ENCODE peak calls at places on chromosomes 16 and 17, in nine cellular contexts. V, C, R, U, Z, Q, O, T and J are unnamed samples. For H3K4me1, the result is how much of the 10 kb centered on the place peaks cover.

GRCh38 chr17:17915183-17915582 is 57.0 kb downstream of the TOM1L2 start:
- ATAC-seq in V (no peak), C (no peak), R (no peak), U (no peak), Z (no peak), Q (no peak), O (no peak), T (no peak), J (no peak)

GRCh38 chr17:596287-596686 is 118.4 kb downstream of the VPS53 start:
- ATAC-seq in V (peak), C (peak), R (peak), U (no peak), Z (peak), Q (peak), O (no peak), T (no peak), J (no peak)

GRCh38 chr17:40461774-40462342 is 18.6 kb downstream of the IGFBP4 start:
- ATAC-seq in V (no peak), C (peak), R (no peak), U (no peak), Z (peak), Q (no peak), O (no peak), T (no peak), J (no peak)

GRCh38 chr17:11853321-11854151 is 143.7 kb downstream of the ZNF18 start:
- ATAC-seq in V (peak), C (peak), R (no peak), U (peak), Z (no peak), Q (peak), O (no peak), T (no peak), J (peak)

GRCh38 chr16:51550785-51551184 is 399.7 kb upstream of the SALL1 start:
- ATAC-seq in V (no peak), C (no peak), R (no peak), U (no peak), Z (no peak), Q (no peak), O (no peak), T (no peak), J (no peak)

GRCh38 chr16:3959148-3959547 is 78.6 kb upstream of the CREBBP start:
- ATAC-seq in V (peak), C (no peak), R (peak), U (peak), Z (no peak), Q (peak), O (no peak), T (no peak), J (no peak)

GRCh38 chr17:77825621-77826020 is 132.9 kb upstream of the TNRC6C start:
- ATAC-seq in V (no peak), C (no peak), R (no peak), U (no peak), Z (no peak), Q (no peak), O (no peak), T (no peak), J (no peak)

GRCh38 chr16:28910046-28911031 is 14.7 kb downstream of the RABEP2 start:
- ATAC-seq in V (no peak), C (peak), R (no peak), U (no peak), Z (peak), Q (no peak), O (peak), T (peak), J (no peak)

GRCh38 chr16:70331588-70332358 is 14.9 kb upstream of the DDX19A start:
- ATAC-seq in V (peak), C (peak), R (no peak), U (peak), Z (peak), Q (no peak), O (peak), T (peak), J (peak)

GRCh38 chr17:20852541-20853370 is 190.1 kb downstream of the USP22 start:
- ATAC-seq in V (no peak), C (no peak), R (no peak), U (peak), Z (no peak), Q (no peak), O (peak), T (no peak), J (no peak)

GRCh38 chr17:69179227-69179952 is 37.7 kb upstream of the ABCA6 start:
- ATAC-seq in V (no peak), C (peak), R (no peak), U (peak), Z (no peak), Q (no peak), O (no peak), T (peak), J (no peak)

GRCh38 chr17:32310927-32311568 is 30.9 kb downstream of the C17orf75 start:
- ATAC-seq in V (no peak), C (no peak), R (no peak), U (peak), Z (no peak), Q (no peak), O (peak), T (peak), J (no peak)

GRCh38 chr17:29150191-29150590 is 30.0 kb downstream of the MYO18A start:
- ATAC-seq in V (no peak), C (no peak), R (no peak), U (no peak), Z (peak), Q (no peak), O (peak), T (no peak), J (no peak)

GRCh38 chr17:78990349-78991016 is 10.8 kb upstream of the LGALS3BP start:
- ATAC-seq in V (no peak), C (no peak), R (no peak), U (no peak), Z (no peak), Q (no peak), O (no peak), T (no peak), J (no peak)

GRCh38 chr16:4077083-4077714 is 39.0 kb downstream of the ADCY9 start:
- ATAC-seq in V (no peak), C (no peak), R (no peak), U (no peak), Z (peak), Q (no peak), O (no peak), T (no peak), J (no peak)

GRCh38 chr16:17416461-17417221 is 54.1 kb downstream of the XYLT1 start:
- ATAC-seq in V (peak), C (peak), R (peak), U (peak), Z (peak), Q (peak), O (no peak), T (peak), J (peak)

GRCh38 chr17:49968380-49969133 is 433 bp upstream of the DLX4 start:
- ATAC-seq in V (peak), C (peak), R (peak), U (peak), Z (peak), Q (peak), O (peak), T (peak), J (peak)

GRCh38 chr16:66933776-66934137 is 445 bp downstream of the CIAO2B start:
- ATAC-seq in V (peak), C (peak), R (no peak), U (peak), Z (no peak), Q (peak), O (peak), T (peak), J (peak)

GRCh38 chr17:69457603-69458002 is 43.1 kb downstream of the MAP2K6 start:
- ATAC-seq in V (no peak), C (no peak), R (no peak), U (no peak), Z (no peak), Q (no peak), O (no peak), T (peak), J (no peak)

GRCh38 chr17:37490638-37491614 is 1.2 kb downstream of the DUSP14 start:
- ATAC-seq in V (peak), C (no peak), R (no peak), U (no peak), Z (peak), Q (no peak), O (peak), T (peak), J (peak)

GRCh38 chr17:17877548-17878358 is 41.0 kb upstream of the SREBF1 start:
- ATAC-seq in V (peak), C (peak), R (peak), U (peak), Z (peak), Q (peak), O (no peak), T (no peak), J (peak)

GRCh38 chr16:12646098-12646489 is 157.6 kb downstream of the CPPED1 start:
- ATAC-seq in V (no peak), C (no peak), R (no peak), U (no peak), Z (no peak), Q (no peak), O (no peak), T (peak), J (no peak)

GRCh38 chr16:84232969-84233368 is 6.8 kb downstream of the KCNG4 start:
- ATAC-seq in V (no peak), C (no peak), R (no peak), U (no peak), Z (no peak), Q (no peak), O (no peak), T (no peak), J (no peak)

GRCh38 chr16:27242868-27243590 is 25.5 kb downstream of the NSMCE1 start:
- ATAC-seq in V (peak), C (peak), R (peak), U (peak), Z (peak), Q (peak), O (peak), T (peak), J (peak)

GRCh38 chr17:9226794-9227135 is 205.5 kb downstream of the NTN1 start:
- ATAC-seq in V (no peak), C (peak), R (no peak), U (no peak), Z (no peak), Q (no peak), O (peak), T (peak), J (no peak)

GRCh38 chr17:43356999-43357398 is 41.8 kb upstream of the ARL4D start:
- ATAC-seq in V (no peak), C (no peak), R (no peak), U (no peak), Z (no peak), Q (no peak), O (peak), T (no peak), J (no peak)

GRCh38 chr16:56087636-56088035 is 103.7 kb upstream of the GNAO1 start:
- ATAC-seq in V (no peak), C (no peak), R (no peak), U (no peak), Z (no peak), Q (no peak), O (no peak), T (no peak), J (no peak)

GRCh38 chr17:4440021-4440420 is 6.3 kb downstream of the SPNS3 start:
- ATAC-seq in V (no peak), C (no peak), R (no peak), U (no peak), Z (no peak), Q (no peak), O (no peak), T (no peak), J (no peak)

GRCh38 chr17:80101160-80101945 is at the start of gene GAA:
- ATAC-seq in V (peak), C (peak), R (peak), U (peak), Z (peak), Q (peak), O (peak), T (peak), J (peak)

GRCh38 chr16:78264642-78265041 is 165.2 kb downstream of the WWOX start:
- ATAC-seq in V (no peak), C (no peak), R (no peak), U (no peak), Z (no peak), Q (no peak), O (no peak), T (no peak), J (no peak)

GRCh38 chr16:12186774-12187335 is 210.3 kb downstream of the SNX29 start:
- ATAC-seq in V (peak), C (peak), R (no peak), U (no peak), Z (peak), Q (no peak), O (no peak), T (no peak), J (no peak)

GRCh38 chr17:16496820-16497489 is 5.0 kb upstream of the LRRC75A start:
- ATAC-seq in V (no peak), C (no peak), R (no peak), U (no peak), Z (no peak), Q (no peak), O (no peak), T (no peak), J (no peak)

GRCh38 chr17:45958994-45959665 is 39.9 kb upstream of the STH start:
- ATAC-seq in V (no peak), C (no peak), R (no peak), U (no peak), Z (no peak), Q (no peak), O (no peak), T (no peak), J (no peak)

GRCh38 chr17:21171309-21171922 is 42.5 kb downstream of the TMEM11 start:
- ATAC-seq in V (no peak), C (peak), R (no peak), U (no peak), Z (no peak), Q (no peak), O (no peak), T (peak), J (no peak)

GRCh38 chr16:14529010-14529669 is 100.9 kb downstream of the PARN start:
- ATAC-seq in V (peak), C (peak), R (peak), U (peak), Z (peak), Q (peak), O (peak), T (peak), J (peak)

GRCh38 chr16:11446566-11447119 is 101.4 kb downstream of the RMI2 start:
- ATAC-seq in V (no peak), C (no peak), R (no peak), U (no peak), Z (no peak), Q (no peak), O (no peak), T (no peak), J (no peak)

GRCh38 chr17:61736438-61736837 is 126.9 kb downstream of the BRIP1 start:
- ATAC-seq in V (no peak), C (no peak), R (no peak), U (no peak), Z (no peak), Q (no peak), O (no peak), T (no peak), J (no peak)

GRCh38 chr16:23288726-23289512 is 13.2 kb upstream of the SCNN1B start:
- ATAC-seq in V (no peak), C (no peak), R (no peak), U (no peak), Z (no peak), Q (no peak), O (no peak), T (peak), J (no peak)
- H3K4me1 ChIP-seq in V (under half), C (under half), R (under half), U (under half), Z (under half), Q (under half), O (under half), T (under half), J (under half)

DNA sequence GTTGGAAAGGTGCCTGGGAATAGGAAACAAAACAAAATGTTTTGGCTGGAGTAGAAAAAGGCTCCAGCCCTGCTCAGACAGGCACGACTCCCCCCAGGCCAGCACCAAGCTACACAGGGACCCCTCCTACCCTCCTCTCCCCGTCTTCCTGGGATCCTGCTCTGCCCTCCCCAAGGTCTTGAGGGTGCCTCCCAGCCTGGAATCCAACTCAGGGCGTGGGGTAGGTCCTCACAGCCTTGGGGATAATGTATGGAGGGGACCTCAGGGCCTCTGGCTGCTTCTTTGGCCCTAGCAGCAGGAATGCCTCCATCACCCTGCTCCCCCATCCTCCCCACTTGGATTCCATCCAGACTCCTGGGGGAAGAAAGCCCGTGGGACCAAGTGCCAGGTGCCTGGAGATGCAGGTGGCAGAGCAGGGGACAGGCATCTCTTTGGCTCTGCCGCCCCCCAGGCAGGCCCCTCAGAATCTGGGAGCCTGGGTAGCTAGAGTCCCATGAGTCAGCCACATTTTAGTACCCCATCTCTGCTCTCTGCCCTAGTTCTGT is 10.7 kb upstream of the STAC2 start:
- ATAC-seq in V (no peak), C (no peak), R (no peak), U (no peak), Z (no peak), Q (no peak), O (no peak), T (no peak), J (no peak)
- TF ChIP-seq CTCF in V (no peak), C (no peak), R (no peak), U (no peak), Z (no peak), Q (no peak), O (no peak), T (no peak), J (no peak)

DNA sequence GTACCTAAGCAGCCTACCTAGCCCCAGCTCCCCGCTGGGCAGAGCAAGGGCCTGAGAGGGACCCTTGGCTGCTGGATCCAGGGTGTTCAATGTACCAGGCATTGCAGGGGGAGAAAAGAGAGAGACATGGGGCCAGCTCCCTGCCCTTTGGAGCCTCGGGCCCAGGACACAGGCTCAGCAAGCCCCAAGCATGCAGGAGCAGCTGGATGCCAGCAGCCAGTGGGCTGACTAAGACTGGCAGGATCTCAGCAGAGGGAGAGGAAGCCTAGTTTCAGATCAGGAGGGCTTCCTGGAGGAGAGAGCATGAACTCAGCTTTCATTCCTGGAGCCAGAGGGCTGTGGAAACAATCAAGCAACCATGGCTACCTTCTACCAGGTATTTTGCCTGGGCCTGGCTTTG is 82.0 kb upstream of the NKD1 start:
- ATAC-seq in V (no peak), C (no peak), R (no peak), U (no peak), Z (no peak), Q (no peak), O (no peak), T (no peak), J (no peak)
- H3K4me1 ChIP-seq in V (under half), C (under half), R (under half), U (under half), Z (under half), Q (under half), O (under half), T (under half), J (under half)

GRCh38 chr17:73324711-73325526 is 13.1 kb upstream of the CDC42EP4 start:
- ATAC-seq in V (no peak), C (no peak), R (no peak), U (no peak), Z (no peak), Q (no peak), O (no peak), T (no peak), J (no peak)

GRCh38 chr17:73320601-73321264 is 8.9 kb upstream of the CDC42EP4 start:
- ATAC-seq in V (no peak), C (no peak), R (no peak), U (peak), Z (no peak), Q (no peak), O (no peak), T (no peak), J (no peak)

GRCh38 chr17:73323622-73324455 is 12.0 kb upstream of the CDC42EP4 start:
- ATAC-seq in V (no peak), C (no peak), R (no peak), U (no peak), Z (no peak), Q (no peak), O (peak), T (peak), J (no peak)

GRCh38 chr17:73331060-73331459 is 19.3 kb upstream of the CDC42EP4 start:
- ATAC-seq in V (no peak), C (no peak), R (no peak), U (no peak), Z (no peak), Q (no peak), O (no peak), T (no peak), J (no peak)

GRCh38 chr17:73325527-73325842 is 13.7 kb upstream of the CDC42EP4 start:
- ATAC-seq in V (peak), C (peak), R (peak), U (peak), Z (no peak), Q (peak), O (no peak), T (no peak), J (peak)
- TF ChIP-seq CTCF in V (no peak), C (no peak), R (no peak), U (no peak), Z (no peak), Q (no peak), O (no peak), T (no peak), J (peak)

DNA sequence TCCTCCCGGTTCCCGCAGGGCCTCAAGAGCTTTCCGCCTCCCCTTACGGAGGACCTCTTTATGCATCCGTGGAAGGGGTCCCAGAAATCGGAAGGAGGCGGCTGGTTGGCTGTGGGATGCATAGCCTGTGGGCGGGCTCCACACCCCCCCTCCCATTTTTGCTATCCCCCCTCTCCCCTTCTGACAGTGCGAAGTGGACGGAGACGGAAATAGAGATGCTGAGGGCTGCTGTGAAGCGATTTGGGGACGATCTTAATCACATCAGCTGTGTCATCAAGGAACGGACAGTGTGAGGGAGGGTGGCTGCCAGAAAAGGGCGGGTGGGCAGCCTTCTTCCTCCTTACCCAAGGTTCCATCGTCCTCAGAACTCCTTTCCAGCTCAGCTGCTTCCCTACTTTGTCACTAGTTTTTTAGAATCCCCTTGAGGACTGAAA is 3.2 kb downstream of the RNASEK start:
- ATAC-seq in V (no peak), C (no peak), R (no peak), U (no peak), Z (no peak), Q (no peak), O (no peak), T (no peak), J (no peak)
- H3K4me1 ChIP-seq in V (half or more), C (under half), R (half or more), U (under half), Z (under half), Q (half or more), O (under half), T (under half), J (under half)

GRCh38 chr17:67679225-67679624 is 38.5 kb upstream of the NOL11 start:
- ATAC-seq in V (no peak), C (no peak), R (no peak), U (no peak), Z (no peak), Q (no peak), O (no peak), T (peak), J (no peak)
- TF ChIP-seq CTCF in V (no peak), C (no peak), R (no peak), U (no peak), Z (no peak), Q (no peak), O (no peak), T (peak), J (no peak)

DNA sequence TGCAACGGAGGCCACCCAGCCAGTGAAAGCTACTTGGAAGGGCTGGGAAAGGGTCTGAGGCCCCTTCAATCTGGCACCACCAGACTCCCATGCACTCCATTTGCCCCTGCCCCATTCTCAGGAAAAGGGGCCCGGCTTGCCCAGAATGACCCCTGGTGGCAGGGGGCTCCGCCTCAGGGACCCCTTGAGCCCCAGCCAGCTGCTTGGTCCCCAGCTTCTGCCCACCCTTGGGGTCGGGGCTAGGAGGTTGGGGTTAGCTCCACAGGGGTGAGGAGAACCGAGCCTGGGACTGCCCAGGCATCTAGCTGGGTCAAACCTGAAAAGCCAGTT is 1.3 kb downstream of the RHBDF1 start:
- ATAC-seq in V (no peak), C (no peak), R (no peak), U (no peak), Z (no peak), Q (no peak), O (no peak), T (no peak), J (no peak)
- H3K4me1 ChIP-seq in V (half or more), C (under half), R (half or more), U (under half), Z (under half), Q (half or more), O (under half), T (under half), J (half or more)

GRCh38 chr17:57672205-57672632 is 72.9 kb downstream of the CCDC182 start:
- ATAC-seq in V (peak), C (peak), R (no peak), U (peak), Z (peak), Q (peak), O (peak), T (no peak), J (no peak)
- TF ChIP-seq CTCF in V (no peak), C (no peak), R (no peak), U (no peak), Z (no peak), Q (no peak), O (peak), T (no peak), J (no peak)